ENCODE peak calls at places on chromosomes 1 and 21, in six cellular contexts. One of them, this sample, is unnamed.

GRCh38 chr1:200075938-200076546 is 48.5 kb downstream of the NR5A2 start:
- DNase-seq in stimulated activated CD8-positive, alpha-beta memory T cell treated with anti-CD3 and anti-CD28 coated beads, Interleukin-15, amount 100 ng/mL, for 24 hours: no peak
- DNase-seq in T-cell: no peak
- DNase-seq in choroid plexus epithelial cell: peak
- DNase-seq in Right ventricle myocardium superior: no peak
- DNase-seq in stimulated activated CD4-positive, alpha-beta T cell treated with anti-CD3 and anti-CD28 coated beads, Interleukin-1b, Interleukin-23, amount 100 ng/mL, for 24 hours: no peak
- DNase-seq in this sample: no peak

GRCh38 chr1:201795066-201795465 is 33.9 kb upstream of the IPO9 start:
- DNase-seq in choroid plexus epithelial cell: peak
- DNase-seq in T-cell: no peak
- DNase-seq in Right ventricle myocardium superior: no peak
- DNase-seq in stimulated activated CD8-positive, alpha-beta memory T cell treated with anti-CD3 and anti-CD28 coated beads, Interleukin-15, amount 100 ng/mL, for 24 hours: no peak
- DNase-seq in stimulated activated CD4-positive, alpha-beta T cell treated with anti-CD3 and anti-CD28 coated beads, Interleukin-1b, Interleukin-23, amount 100 ng/mL, for 24 hours: no peak
- DNase-seq in this sample: no peak

GRCh38 chr21:30935121-30935888 is 53.9 kb upstream of the KRTAP11-1 start:
- DNase-seq in choroid plexus epithelial cell: no peak
- DNase-seq in T-cell: no peak
- DNase-seq in Right ventricle myocardium superior: no peak
- DNase-seq in stimulated activated CD4-positive, alpha-beta T cell treated with anti-CD3 and anti-CD28 coated beads, Interleukin-1b, Interleukin-23, amount 100 ng/mL, for 24 hours: no peak
- DNase-seq in stimulated activated CD8-positive, alpha-beta memory T cell treated with anti-CD3 and anti-CD28 coated beads, Interleukin-15, amount 100 ng/mL, for 24 hours: no peak
- DNase-seq in this sample: no peak

GRCh38 chr1:32998009-32998555 is 33.5 kb upstream of the RNF19B start:
- DNase-seq in stimulated activated CD4-positive, alpha-beta T cell treated with anti-CD3 and anti-CD28 coated beads, Interleukin-1b, Interleukin-23, amount 100 ng/mL, for 24 hours: no peak
- DNase-seq in Right ventricle myocardium superior: no peak
- DNase-seq in T-cell: no peak
- DNase-seq in choroid plexus epithelial cell: no peak
- DNase-seq in stimulated activated CD8-positive, alpha-beta memory T cell treated with anti-CD3 and anti-CD28 coated beads, Interleukin-15, amount 100 ng/mL, for 24 hours: no peak
- DNase-seq in this sample: no peak

GRCh38 chr1:30929135-30929889 is 20.8 kb upstream of the SDC3 start:
- DNase-seq in Right ventricle myocardium superior: no peak
- DNase-seq in stimulated activated CD8-positive, alpha-beta memory T cell treated with anti-CD3 and anti-CD28 coated beads, Interleukin-15, amount 100 ng/mL, for 24 hours: no peak
- DNase-seq in stimulated activated CD4-positive, alpha-beta T cell treated with anti-CD3 and anti-CD28 coated beads, Interleukin-1b, Interleukin-23, amount 100 ng/mL, for 24 hours: peak
- DNase-seq in choroid plexus epithelial cell: peak
- DNase-seq in T-cell: no peak
- DNase-seq in this sample: no peak

GRCh38 chr1:7382971-7383370 is 388.1 kb upstream of the VAMP3 start:
- DNase-seq in stimulated activated CD4-positive, alpha-beta T cell treated with anti-CD3 and anti-CD28 coated beads, Interleukin-1b, Interleukin-23, amount 100 ng/mL, for 24 hours: no peak
- DNase-seq in stimulated activated CD8-positive, alpha-beta memory T cell treated with anti-CD3 and anti-CD28 coated beads, Interleukin-15, amount 100 ng/mL, for 24 hours: no peak
- DNase-seq in choroid plexus epithelial cell: peak
- DNase-seq in T-cell: no peak
- DNase-seq in Right ventricle myocardium superior: no peak
- DNase-seq in this sample: no peak

GRCh38 chr1:37323486-37324377 is 150.6 kb upstream of the ZC3H12A start:
- DNase-seq in stimulated activated CD4-positive, alpha-beta T cell treated with anti-CD3 and anti-CD28 coated beads, Interleukin-1b, Interleukin-23, amount 100 ng/mL, for 24 hours: peak
- DNase-seq in choroid plexus epithelial cell: peak
- DNase-seq in T-cell: no peak
- DNase-seq in Right ventricle myocardium superior: no peak
- DNase-seq in stimulated activated CD8-positive, alpha-beta memory T cell treated with anti-CD3 and anti-CD28 coated beads, Interleukin-15, amount 100 ng/mL, for 24 hours: no peak
- DNase-seq in this sample: no peak

GRCh38 chr1:177809844-177810243 is 160.0 kb downstream of the SEC16B start:
- DNase-seq in stimulated activated CD4-positive, alpha-beta T cell treated with anti-CD3 and anti-CD28 coated beads, Interleukin-1b, Interleukin-23, amount 100 ng/mL, for 24 hours: no peak
- DNase-seq in choroid plexus epithelial cell: no peak
- DNase-seq in T-cell: no peak
- DNase-seq in stimulated activated CD8-positive, alpha-beta memory T cell treated with anti-CD3 and anti-CD28 coated beads, Interleukin-15, amount 100 ng/mL, for 24 hours: no peak
- DNase-seq in Right ventricle myocardium superior: no peak
- DNase-seq in this sample: no peak

GRCh38 chr1:39509360-39510009 is 18.0 kb downstream of the BMP8A start:
- DNase-seq in choroid plexus epithelial cell: peak
- DNase-seq in stimulated activated CD8-positive, alpha-beta memory T cell treated with anti-CD3 and anti-CD28 coated beads, Interleukin-15, amount 100 ng/mL, for 24 hours: no peak
- DNase-seq in Right ventricle myocardium superior: peak
- DNase-seq in T-cell: no peak
- DNase-seq in stimulated activated CD4-positive, alpha-beta T cell treated with anti-CD3 and anti-CD28 coated beads, Interleukin-1b, Interleukin-23, amount 100 ng/mL, for 24 hours: no peak
- DNase-seq in this sample: no peak

GRCh38 chr1:161091796-161092507 is 2.6 kb upstream of the NECTIN4 start:
- DNase-seq in stimulated activated CD4-positive, alpha-beta T cell treated with anti-CD3 and anti-CD28 coated beads, Interleukin-1b, Interleukin-23, amount 100 ng/mL, for 24 hours: no peak
- DNase-seq in T-cell: no peak
- DNase-seq in Right ventricle myocardium superior: no peak
- DNase-seq in stimulated activated CD8-positive, alpha-beta memory T cell treated with anti-CD3 and anti-CD28 coated beads, Interleukin-15, amount 100 ng/mL, for 24 hours: no peak
- DNase-seq in choroid plexus epithelial cell: no peak
- DNase-seq in this sample: no peak

GRCh38 chr21:41593051-41593783 is 85.3 kb upstream of the TMPRSS2 start:
- DNase-seq in choroid plexus epithelial cell: no peak
- DNase-seq in Right ventricle myocardium superior: no peak
- DNase-seq in stimulated activated CD8-positive, alpha-beta memory T cell treated with anti-CD3 and anti-CD28 coated beads, Interleukin-15, amount 100 ng/mL, for 24 hours: no peak
- DNase-seq in stimulated activated CD4-positive, alpha-beta T cell treated with anti-CD3 and anti-CD28 coated beads, Interleukin-1b, Interleukin-23, amount 100 ng/mL, for 24 hours: no peak
- DNase-seq in T-cell: no peak
- DNase-seq in this sample: no peak

GRCh38 chr1:184163674-184164470 is 112.3 kb downstream of the TSEN15 start:
- DNase-seq in choroid plexus epithelial cell: peak
- DNase-seq in T-cell: no peak
- DNase-seq in stimulated activated CD4-positive, alpha-beta T cell treated with anti-CD3 and anti-CD28 coated beads, Interleukin-1b, Interleukin-23, amount 100 ng/mL, for 24 hours: no peak
- DNase-seq in stimulated activated CD8-positive, alpha-beta memory T cell treated with anti-CD3 and anti-CD28 coated beads, Interleukin-15, amount 100 ng/mL, for 24 hours: no peak
- DNase-seq in Right ventricle myocardium superior: no peak
- DNase-seq in this sample: no peak

GRCh38 chr21:33388188-33388587 is 15.0 kb upstream of the IFNGR2 start:
- DNase-seq in T-cell: no peak
- DNase-seq in choroid plexus epithelial cell: no peak
- DNase-seq in Right ventricle myocardium superior: no peak
- DNase-seq in stimulated activated CD4-positive, alpha-beta T cell treated with anti-CD3 and anti-CD28 coated beads, Interleukin-1b, Interleukin-23, amount 100 ng/mL, for 24 hours: no peak
- DNase-seq in stimulated activated CD8-positive, alpha-beta memory T cell treated with anti-CD3 and anti-CD28 coated beads, Interleukin-15, amount 100 ng/mL, for 24 hours: no peak
- DNase-seq in this sample: no peak

GRCh38 chr1:218273757-218274505 is 11.2 kb upstream of the RRP15 start:
- DNase-seq in stimulated activated CD8-positive, alpha-beta memory T cell treated with anti-CD3 and anti-CD28 coated beads, Interleukin-15, amount 100 ng/mL, for 24 hours: no peak
- DNase-seq in choroid plexus epithelial cell: no peak
- DNase-seq in T-cell: no peak
- DNase-seq in stimulated activated CD4-positive, alpha-beta T cell treated with anti-CD3 and anti-CD28 coated beads, Interleukin-1b, Interleukin-23, amount 100 ng/mL, for 24 hours: no peak
- DNase-seq in Right ventricle myocardium superior: no peak
- DNase-seq in this sample: no peak

GRCh38 chr21:31162079-31162699 is 123.9 kb upstream of the KRTAP19-8 start:
- DNase-seq in stimulated activated CD4-positive, alpha-beta T cell treated with anti-CD3 and anti-CD28 coated beads, Interleukin-1b, Interleukin-23, amount 100 ng/mL, for 24 hours: no peak
- DNase-seq in choroid plexus epithelial cell: no peak
- DNase-seq in T-cell: no peak
- DNase-seq in Right ventricle myocardium superior: no peak
- DNase-seq in stimulated activated CD8-positive, alpha-beta memory T cell treated with anti-CD3 and anti-CD28 coated beads, Interleukin-15, amount 100 ng/mL, for 24 hours: no peak
- DNase-seq in this sample: no peak

GRCh38 chr1:37765937-37766664 is 1.2 kb upstream of the EPHA10 start:
- DNase-seq in choroid plexus epithelial cell: peak
- DNase-seq in Right ventricle myocardium superior: no peak
- DNase-seq in stimulated activated CD8-positive, alpha-beta memory T cell treated with anti-CD3 and anti-CD28 coated beads, Interleukin-15, amount 100 ng/mL, for 24 hours: no peak
- DNase-seq in stimulated activated CD4-positive, alpha-beta T cell treated with anti-CD3 and anti-CD28 coated beads, Interleukin-1b, Interleukin-23, amount 100 ng/mL, for 24 hours: no peak
- DNase-seq in T-cell: no peak
- DNase-seq in this sample: no peak

GRCh38 chr1:2435746-2436355 is 23.5 kb upstream of the PEX10 start:
- DNase-seq in stimulated activated CD8-positive, alpha-beta memory T cell treated with anti-CD3 and anti-CD28 coated beads, Interleukin-15, amount 100 ng/mL, for 24 hours: no peak
- DNase-seq in Right ventricle myocardium superior: no peak
- DNase-seq in choroid plexus epithelial cell: no peak
- DNase-seq in T-cell: no peak
- DNase-seq in stimulated activated CD4-positive, alpha-beta T cell treated with anti-CD3 and anti-CD28 coated beads, Interleukin-1b, Interleukin-23, amount 100 ng/mL, for 24 hours: no peak
- DNase-seq in this sample: no peak

GRCh38 chr1:16046865-16047264 is 3.3 kb downstream of the CLCNKB start:
- DNase-seq in T-cell: no peak
- DNase-seq in Right ventricle myocardium superior: no peak
- DNase-seq in stimulated activated CD4-positive, alpha-beta T cell treated with anti-CD3 and anti-CD28 coated beads, Interleukin-1b, Interleukin-23, amount 100 ng/mL, for 24 hours: no peak
- DNase-seq in choroid plexus epithelial cell: peak
- DNase-seq in stimulated activated CD8-positive, alpha-beta memory T cell treated with anti-CD3 and anti-CD28 coated beads, Interleukin-15, amount 100 ng/mL, for 24 hours: no peak
- DNase-seq in this sample: no peak

This sample was measured in type B pancreatic cell.